ENCODE peak calls at places on chromosomes 11 and 22, in ten cellular contexts. G is GM18507; U is non-pigmented ciliary epithelial cell; B is NCI-H1092; T is GM20000; Y is T-helper 2 cell; O is left ventricle myocardium inferior; Q is stimulated activated CD8-positive, alpha-beta memory T cell treated with anti-CD3 and anti-CD28 coated beads, Interleukin-15, amount 100 ng/mL, for 4 hours; Z is activated CD4-positive, CD25-positive, alpha-beta regulatory T cell treated with anti-CD3 and anti-CD28 coated beads, Interleukin-2, amount 50 U/mL, for 16 hours; P is Panc1. M is an unnamed sample.

GRCh38 chr22:30568137-30568805 is 6.2 kb downstream of the GAL3ST1 start:
- DNase-seq in G (no peak), U (no peak), B (no peak), T (no peak), Y (no peak), O (no peak), Q (no peak), Z (no peak), P (no peak), M (no peak)

GRCh38 chr22:31290494-31291402 is 1.5 kb downstream of the PIK3IP1 start:
- DNase-seq in G (peak; percentile 97), U (no peak), B (peak; percentile 81), T (peak; percentile 95), Y (peak; percentile 93), O (peak; percentile 96), Q (peak; percentile 89), Z (peak; percentile 91), P (no peak), M (peak; percentile 68)

GRCh38 chr11:8833568-8834275 is 77.3 kb upstream of the AKIP1 start:
- DNase-seq in G (no peak), U (no peak), B (no peak), T (no peak), Y (no peak), O (no peak), Q (no peak), Z (no peak), P (no peak), M (no peak)

GRCh38 chr11:34790620-34791019 is 125.6 kb downstream of the APIP start:
- DNase-seq in G (no peak), U (no peak), B (no peak), T (no peak), Y (no peak), O (no peak), Q (no peak), Z (no peak), P (no peak), M (no peak)

GRCh38 chr22:43533131-43533530 is 121.3 kb downstream of the MPPED1 start:
- DNase-seq in G (no peak), U (no peak), B (no peak), T (no peak), Y (no peak), O (no peak), Q (no peak), Z (no peak), P (no peak), M (no peak)

GRCh38 chr22:37208401-37209139 is 3.7 kb downstream of the SSTR3 start:
- DNase-seq in G (no peak), U (no peak), B (no peak), T (no peak), Y (no peak), O (no peak), Q (no peak), Z (no peak), P (no peak), M (no peak)

GRCh38 chr11:46537851-46538295 is 56.0 kb downstream of the AMBRA1 start:
- DNase-seq in G (peak; percentile 39), U (no peak), B (peak; percentile 43), T (peak; percentile 75), Y (no peak), O (peak; percentile 40), Q (no peak), Z (peak; percentile 38), P (peak; percentile 61), M (peak; percentile 53)

GRCh38 chr22:17243524-17243923 is 24.3 kb upstream of the ADA2 start:
- DNase-seq in G (no peak), U (no peak), B (no peak), T (peak; percentile 69), Y (no peak), O (no peak), Q (no peak), Z (no peak), P (no peak), M (no peak)

GRCh38 chr11:117826832-117827231 is 2.3 kb upstream of the FXYD2 start:
- DNase-seq in G (no peak), U (no peak), B (no peak), T (no peak), Y (no peak), O (no peak), Q (no peak), Z (no peak), P (no peak), M (no peak)